ENCODE peak calls at places on chromosomes 6 and 20, in eight cellular contexts. Y is brain microvascular endothelial cell, Q is aorta, V is neural crest cell, W is KBM-7, K is Ammon's horn, Z is GM20000, D is D341Med. L is an unnamed sample.

GRCh38 chr20:15763344-15763743 is 809.9 kb downstream of the KIF16B start:
- DNase-seq in Y (peak), Q (no peak), V (no peak), W (no peak), K (no peak), Z (no peak), D (no peak), L (no peak)

GRCh38 chr6:119481981-119482380 is 132.4 kb upstream of the MAN1A1 start:
- DNase-seq in Y (no peak), Q (no peak), V (no peak), W (no peak), K (no peak), Z (no peak), D (no peak), L (no peak)

GRCh38 chr20:62142252-62143117 is 709 bp downstream of the PSMA7 start:
- DNase-seq in Y (no peak), Q (no peak), V (no peak), W (peak), K (no peak), Z (no peak), D (peak), L (no peak)

GRCh38 chr20:52305843-52306242 is 114.3 kb upstream of the ZFP64 start:
- DNase-seq in Y (no peak), Q (no peak), V (no peak), W (no peak), K (no peak), Z (no peak), D (no peak), L (no peak)

GRCh38 chr6:156718647-156719394 is 58.4 kb upstream of the ARID1B start:
- DNase-seq in Y (peak), Q (peak), V (no peak), W (no peak), K (no peak), Z (no peak), D (no peak), L (no peak)

GRCh38 chr6:51531623-51532022 is 555.8 kb downstream of the PKHD1 start:
- DNase-seq in Y (no peak), Q (no peak), V (no peak), W (no peak), K (no peak), Z (no peak), D (peak), L (no peak)

GRCh38 chr6:3280091-3280490 is 21.3 kb downstream of the PSMG4 start:
- DNase-seq in Y (peak), Q (no peak), V (no peak), W (no peak), K (no peak), Z (no peak), D (no peak), L (peak)

GRCh38 chr6:145071836-145072235 is 663.5 kb downstream of the EPM2A start:
- DNase-seq in Y (peak), Q (no peak), V (no peak), W (no peak), K (no peak), Z (no peak), D (no peak), L (no peak)

GRCh38 chr6:26159417-26160273 is 72.4 kb downstream of the HFE start:
- DNase-seq in Y (no peak), Q (no peak), V (no peak), W (peak), K (no peak), Z (no peak), D (no peak), L (no peak)

GRCh38 chr6:32968770-32969684 is 633 bp downstream of the BRD2 start:
- DNase-seq in Y (peak), Q (peak), V (peak), W (peak), K (peak), Z (peak), D (peak), L (peak)

GRCh38 chr6:14732845-14733757 is 512.8 kb upstream of the JARID2 start:
- DNase-seq in Y (peak), Q (no peak), V (no peak), W (no peak), K (no peak), Z (no peak), D (no peak), L (no peak)

GRCh38 chr6:122264557-122264956 is 134.9 kb upstream of the HSF2 start:
- DNase-seq in Y (no peak), Q (no peak), V (no peak), W (no peak), K (no peak), Z (no peak), D (no peak), L (no peak)

GRCh38 chr6:128336436-128337095 is 183.8 kb downstream of the PTPRK start:
- DNase-seq in Y (no peak), Q (no peak), V (no peak), W (no peak), K (no peak), Z (no peak), D (no peak), L (no peak)

GRCh38 chr6:100382031-100382430 is 82.7 kb downstream of the SIM1 start:
- DNase-seq in Y (no peak), Q (no peak), V (no peak), W (no peak), K (no peak), Z (no peak), D (no peak), L (no peak)

GRCh38 chr20:25470045-25470444 is 62.6 kb downstream of the GINS1 start:
- DNase-seq in Y (peak), Q (no peak), V (no peak), W (peak), K (no peak), Z (peak), D (peak), L (peak)

GRCh38 chr6:90859612-90860011 is 272.7 kb upstream of the MAP3K7 start:
- DNase-seq in Y (no peak), Q (no peak), V (no peak), W (no peak), K (peak), Z (no peak), D (peak), L (peak)

GRCh38 chr6:76876922-76877553 is 586.3 kb downstream of the HTR1B start:
- DNase-seq in Y (peak), Q (no peak), V (peak), W (peak), K (no peak), Z (peak), D (no peak), L (peak)

GRCh38 chr6:53441035-53441493 is 92.3 kb upstream of the ELOVL5 start:
- DNase-seq in Y (no peak), Q (no peak), V (no peak), W (no peak), K (no peak), Z (no peak), D (no peak), L (peak)

GRCh38 chr20:50806126-50806768 is 11.4 kb downstream of the BCAS4 start:
- DNase-seq in Y (no peak), Q (no peak), V (no peak), W (no peak), K (no peak), Z (no peak), D (no peak), L (no peak)

GRCh38 chr20:22489614-22490286 is 94.6 kb downstream of the FOXA2 start:
- DNase-seq in Y (no peak), Q (no peak), V (no peak), W (no peak), K (no peak), Z (no peak), D (no peak), L (no peak)

GRCh38 chr20:63588641-63589041 is 14.6 kb upstream of the HELZ2 start:
- DNase-seq in Y (no peak), Q (no peak), V (no peak), W (no peak), K (no peak), Z (no peak), D (no peak), L (no peak)

GRCh38 chr6:13522639-13523038 is 35.2 kb upstream of the GFOD1 start:
- DNase-seq in Y (peak), Q (no peak), V (no peak), W (no peak), K (peak), Z (no peak), D (no peak), L (no peak)

GRCh38 chr6:25279748-25280616 is 808 bp downstream of the CARMIL1 start:
- DNase-seq in Y (no peak), Q (peak), V (no peak), W (no peak), K (no peak), Z (peak), D (peak), L (peak)

GRCh38 chr20:20593447-20594170 is 118.8 kb downstream of the RALGAPA2 start:
- DNase-seq in Y (peak), Q (no peak), V (peak), W (peak), K (peak), Z (peak), D (peak), L (peak)

GRCh38 chr6:158758941-158759479 is 60.2 kb downstream of the EZR start:
- DNase-seq in Y (no peak), Q (no peak), V (no peak), W (no peak), K (no peak), Z (no peak), D (no peak), L (no peak)

GRCh38 chr6:154302111-154302752 is 54.4 kb downstream of the IPCEF1 start:
- DNase-seq in Y (peak), Q (no peak), V (no peak), W (peak), K (peak), Z (peak), D (no peak), L (no peak)

GRCh38 chr20:59082981-59083380 is 40.4 kb upstream of the PRELID3B start:
- DNase-seq in Y (peak), Q (no peak), V (no peak), W (no peak), K (no peak), Z (no peak), D (no peak), L (no peak)

GRCh38 chr20:57381596-57382503 is 9.3 kb upstream of the RBM38 start:
- DNase-seq in Y (peak), Q (peak), V (peak), W (peak), K (peak), Z (peak), D (peak), L (peak)

GRCh38 chr6:6407061-6407723 is 86.7 kb upstream of the F13A1 start:
- DNase-seq in Y (no peak), Q (no peak), V (no peak), W (peak), K (no peak), Z (peak), D (no peak), L (no peak)

GRCh38 chr20:20780127-20780822 is 67.8 kb upstream of the RALGAPA2 start:
- DNase-seq in Y (no peak), Q (peak), V (no peak), W (peak), K (peak), Z (peak), D (no peak), L (no peak)

GRCh38 chr6:39093167-39093708 is 21.7 kb downstream of the SAYSD1 start:
- DNase-seq in Y (no peak), Q (no peak), V (no peak), W (no peak), K (no peak), Z (no peak), D (no peak), L (no peak)

GRCh38 chr6:124772733-124773319 is 189.4 kb upstream of the RNF217 start:
- DNase-seq in Y (no peak), Q (no peak), V (no peak), W (no peak), K (no peak), Z (no peak), D (no peak), L (no peak)

GRCh38 chr6:636488-636887 is 20.4 kb downstream of the HUS1B start:
- DNase-seq in Y (no peak), Q (no peak), V (no peak), W (no peak), K (no peak), Z (peak), D (no peak), L (no peak)

GRCh38 chr6:128098000-128098581 is 197.2 kb upstream of the THEMIS start:
- DNase-seq in Y (no peak), Q (no peak), V (no peak), W (no peak), K (peak), Z (no peak), D (no peak), L (no peak)